ENCODE peak calls at places on chromosomes 7 and 10, in nine cellular contexts. E is fibroblast of pulmonary artery, L is astrocyte of the spinal cord, A is cardiac muscle cell, C is lung, I is fibroblast of lung, M is HFF-Myc, V is WTC11, R is GM20000. Z is an unnamed sample.

GRCh38 chr10:47015404-47015803 is 104.2 kb downstream of the PTPN20 start:
- DNase-seq in C (no peak), R (no peak), I (no peak), M (no peak), A (no peak), V (no peak), L (no peak), E (no peak), Z (no peak)

GRCh38 chr10:31263903-31264302 is 55.1 kb upstream of the ZEB1 start:
- DNase-seq in A (no peak), I (peak), E (no peak), V (no peak), R (no peak), C (no peak), M (no peak), L (peak), Z (no peak)

GRCh38 chr10:70232155-70232858 is 922 bp downstream of the PPA1 start:
- DNase-seq in C (peak), A (peak), M (no peak), L (peak), V (no peak), E (peak), I (peak), R (no peak), Z (peak)

GRCh38 chr7:94031865-94032264 is 27.7 kb upstream of the BET1 start:
- DNase-seq in L (no peak), A (no peak), I (no peak), C (no peak), R (no peak), V (no peak), M (no peak), E (no peak), Z (no peak)

GRCh38 chr7:42745357-42746022 is 166.4 kb downstream of the C7orf25 start:
- DNase-seq in M (no peak), R (peak), C (no peak), A (peak), I (peak), V (peak), E (peak), L (no peak), Z (no peak)

GRCh38 chr7:28725911-28726310 is 232.2 kb downstream of the TRIL start:
- DNase-seq in E (no peak), R (no peak), M (no peak), L (peak), V (no peak), A (no peak), I (peak), C (no peak), Z (no peak)

GRCh38 chr10:117757121-117757795 is 214.7 kb downstream of the EMX2 start:
- DNase-seq in E (no peak), L (no peak), I (no peak), M (no peak), R (no peak), A (no peak), V (no peak), C (no peak), Z (no peak)

GRCh38 chr7:150962743-150963399 is 15.2 kb downstream of the KCNH2 start:
- DNase-seq in A (peak), I (no peak), L (peak), R (peak), E (peak), M (no peak), V (peak), C (peak), Z (peak)

GRCh38 chr10:52677087-52677486 is 95.5 kb downstream of the MBL2 start:
- DNase-seq in V (no peak), R (no peak), E (peak), I (peak), A (peak), M (no peak), L (no peak), C (no peak), Z (peak)

GRCh38 chr10:117632406-117632805 is 89.9 kb downstream of the EMX2 start:
- DNase-seq in E (no peak), A (no peak), M (no peak), V (no peak), I (no peak), R (no peak), C (no peak), L (no peak), Z (no peak)

GRCh38 chr7:22935269-22935668 is 78.7 kb downstream of the HYCC1 start:
- DNase-seq in I (no peak), R (no peak), V (no peak), E (peak), M (no peak), L (no peak), C (no peak), A (peak), Z (no peak)

GRCh38 chr7:121288894-121289293 is 39.9 kb upstream of the WNT16 start:
- DNase-seq in M (no peak), I (peak), A (peak), E (peak), R (no peak), C (no peak), V (no peak), L (peak), Z (no peak)

GRCh38 chr7:50371551-50372021 is 67.1 kb downstream of the IKZF1 start:
- DNase-seq in A (no peak), R (no peak), C (no peak), M (no peak), E (no peak), I (no peak), L (no peak), V (no peak), Z (no peak)

GRCh38 chr7:50370884-50371283 is 66.4 kb downstream of the IKZF1 start:
- DNase-seq in L (no peak), R (no peak), I (no peak), V (no peak), A (no peak), C (no peak), E (no peak), M (no peak), Z (no peak)

GRCh38 chr7:50367570-50367969 is 63.1 kb downstream of the IKZF1 start:
- DNase-seq in C (no peak), E (no peak), A (no peak), I (no peak), L (no peak), M (no peak), V (no peak), R (no peak), Z (no peak)

GRCh38 chr7:50368366-50368765 is 63.9 kb downstream of the IKZF1 start:
- DNase-seq in L (no peak), C (no peak), V (no peak), E (no peak), I (no peak), M (no peak), A (no peak), R (no peak), Z (no peak)

GRCh38 chr7:50369408-50370026 is 65.0 kb downstream of the IKZF1 start:
- DNase-seq in V (no peak), C (no peak), A (peak), E (peak), M (no peak), I (no peak), L (no peak), R (peak), Z (peak)
- TF ChIP-seq CTCF in V (peak), C (peak), A (peak), E (peak), M (peak), I (peak), L (peak), R (peak), Z (peak)

GRCh38 chr10:81414038-81414437 is 461.0 kb upstream of the NRG3 start:
- DNase-seq in V (peak), I (no peak), E (no peak), C (no peak), R (no peak), L (no peak), M (no peak), A (no peak), Z (peak)
- TF ChIP-seq CTCF in V (peak), I (no peak), E (no peak), C (no peak), R (no peak), L (no peak), M (no peak), A (no peak), Z (no peak)

GRCh38 chr10:32713560-32713959 is 244.5 kb downstream of the ITGB1 start:
- DNase-seq in A (no peak), E (no peak), R (no peak), I (no peak), M (no peak), V (no peak), C (no peak), L (no peak), Z (no peak)
- TF ChIP-seq CTCF in A (no peak), E (peak), R (no peak), I (no peak), M (peak), V (no peak), C (no peak), L (peak), Z (no peak)

GRCh38 chr10:43137971-43138756 is at the start of gene CSGALNACT2:
- DNase-seq in M (peak), R (peak), V (peak), C (peak), I (peak), E (peak), L (peak), A (peak), Z (peak)
- TF ChIP-seq CTCF in M (no peak), R (no peak), V (no peak), C (no peak), I (no peak), E (no peak), L (no peak), A (no peak), Z (no peak)

DNA sequence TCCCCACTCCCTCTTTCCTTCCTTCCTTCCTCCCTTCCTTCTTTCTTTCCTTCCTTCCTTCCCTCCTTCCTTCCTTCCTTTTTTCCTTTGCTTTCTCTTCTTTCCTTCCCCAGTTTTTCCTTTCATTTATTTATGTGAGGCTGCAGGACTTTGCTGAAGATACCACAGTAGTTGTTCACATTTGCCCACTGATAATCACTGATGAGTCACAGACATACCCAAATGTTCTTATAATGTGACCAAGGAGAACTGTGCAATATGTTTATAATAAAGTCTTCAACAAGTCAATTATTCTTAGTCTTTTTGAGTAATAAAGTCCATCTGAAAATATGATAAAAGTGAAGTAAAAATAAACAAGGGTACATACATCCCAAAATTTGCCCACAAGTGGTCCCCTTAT is 159.7 kb downstream of the GNAI1 start:
- DNase-seq in M (no peak), E (peak), L (peak), C (no peak), A (peak), V (no peak), I (peak), R (no peak), Z (no peak)
- TF ChIP-seq CTCF in M (no peak), E (no peak), L (no peak), C (no peak), A (no peak), V (no peak), I (no peak), R (no peak), Z (no peak)

GRCh38 chr10:42867571-42867970 is 85.0 kb downstream of the BMS1 start:
- DNase-seq in R (no peak), M (no peak), I (no peak), C (no peak), E (no peak), A (no peak), L (no peak), V (no peak), Z (no peak)

GRCh38 chr10:42865716-42866114 is 83.1 kb downstream of the BMS1 start:
- DNase-seq in V (no peak), M (no peak), C (no peak), I (no peak), R (no peak), L (no peak), E (no peak), A (no peak), Z (no peak)

GRCh38 chr10:42866115-42866995 is 83.8 kb downstream of the BMS1 start:
- DNase-seq in I (peak), M (peak), L (peak), E (peak), A (peak), R (peak), V (peak), C (peak), Z (peak)

GRCh38 chr10:42868530-42868929 is 85.9 kb downstream of the BMS1 start:
- DNase-seq in C (peak), M (no peak), R (no peak), V (no peak), L (no peak), A (no peak), E (no peak), I (no peak), Z (no peak)

DNA sequence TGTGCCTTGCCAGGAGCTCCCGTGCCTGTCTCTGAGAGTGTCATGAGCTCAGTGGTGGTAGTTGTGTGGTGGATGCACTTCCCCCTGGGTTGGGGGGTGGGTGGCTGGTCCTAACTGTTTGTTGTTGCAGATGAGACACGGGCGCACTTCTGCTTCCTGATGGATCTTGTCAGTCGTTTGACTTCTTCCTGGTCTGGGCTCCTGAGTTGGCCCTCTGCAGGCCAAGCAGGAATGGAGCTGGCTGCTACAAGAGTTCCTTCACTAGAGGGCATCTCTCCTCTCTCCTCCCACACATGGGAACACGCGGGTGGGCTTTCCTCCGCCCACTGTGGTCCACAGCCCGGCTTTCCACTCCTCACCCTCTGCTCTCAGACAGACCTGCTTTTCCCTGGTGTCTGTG is 82.0 kb downstream of the BMS1 start:
- DNase-seq in I (no peak), R (no peak), M (no peak), E (peak), C (no peak), L (no peak), A (peak), V (peak), Z (no peak)
- TF ChIP-seq CTCF in I (peak), R (no peak), M (no peak), E (peak), C (no peak), L (peak), A (peak), V (no peak), Z (no peak)

DNA sequence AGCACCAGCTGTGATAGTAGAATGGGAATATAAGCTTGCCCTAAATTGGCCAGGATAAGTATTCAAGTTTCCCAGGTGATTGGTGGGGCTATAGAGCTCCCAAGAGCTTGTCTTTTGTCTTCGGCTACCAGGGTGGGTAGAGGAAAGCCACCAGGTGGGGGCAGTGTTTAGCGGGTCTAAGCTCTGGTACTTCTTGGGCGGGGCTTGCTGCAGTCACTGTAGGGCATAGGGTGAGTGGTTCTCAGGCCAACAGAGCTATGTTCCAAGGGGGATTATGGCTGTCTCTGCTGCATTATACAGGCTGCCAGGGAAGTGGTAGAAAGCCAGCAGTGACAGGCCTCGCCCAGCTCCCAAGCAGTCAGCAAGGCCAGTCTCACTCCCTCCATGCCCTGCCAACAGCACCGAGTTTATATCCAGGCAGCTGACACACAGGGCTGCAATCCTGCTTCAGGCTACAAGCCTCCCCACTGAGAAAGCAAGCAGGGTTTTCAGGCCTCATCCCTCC is 110.7 kb downstream of the ZNF467 start:
- DNase-seq in E (peak), C (peak), L (peak), A (peak), R (peak), M (peak), I (peak), V (peak), Z (peak)
- TF ChIP-seq CTCF in E (peak), C (peak), L (peak), A (peak), R (peak), M (peak), I (peak), V (peak), Z (peak)

Z was measured in endothelial cell of umbilical vein.